ENCODE peak calls at places on chromosomes 6 and 20, in five cellular contexts. R, H, F, J and M are unnamed samples.

GRCh38 chr6:79949235-79949634 is 1.9 kb upstream of the ELOVL4 start:
- DNase-seq in F (peak), J (peak), H (peak), R (peak), M (peak)

GRCh38 chr6:5146396-5146795 is 61.3 kb downstream of the PPP1R3G start:
- DNase-seq in H (no peak), J (no peak), F (no peak), R (no peak), M (no peak)

GRCh38 chr6:44649365-44650025 is 262.0 kb downstream of the CDC5L start:
- DNase-seq in J (no peak), R (peak), H (peak), F (no peak), M (peak)

GRCh38 chr20:33334111-33334510 is 51.1 kb downstream of the BPIFB1 start:
- DNase-seq in R (no peak), F (no peak), J (no peak), H (no peak), M (no peak)

GRCh38 chr6:35719830-35720733 is 16.8 kb upstream of the ARMC12 start:
- DNase-seq in J (peak), F (no peak), R (no peak), H (no peak), M (no peak)

GRCh38 chr6:2073476-2073875 is 171.9 kb downstream of the GMDS start:
- DNase-seq in H (no peak), J (no peak), F (no peak), R (no peak), M (no peak)

GRCh38 chr6:136113736-136114173 is 136.4 kb downstream of the MTFR2 start:
- DNase-seq in J (peak), F (no peak), R (no peak), H (peak), M (peak)

GRCh38 chr20:46715292-46715756 is 5.9 kb downstream of the SLC2A10 start:
- DNase-seq in R (no peak), F (no peak), J (no peak), H (peak), M (peak)

GRCh38 chr20:63065911-63066310 is 59.1 kb upstream of the BHLHE23 start:
- DNase-seq in J (no peak), F (no peak), R (no peak), H (no peak), M (no peak)

GRCh38 chr6:26553739-26554668 is 15.8 kb downstream of the HMGN4 start:
- DNase-seq in H (peak), J (no peak), R (peak), F (peak), M (peak)

GRCh38 chr6:26554669-26555504 is 16.7 kb downstream of the HMGN4 start:
- DNase-seq in F (no peak), J (no peak), H (peak), R (peak), M (peak)

GRCh38 chr6:26553264-26553738 is 15.1 kb downstream of the HMGN4 start:
- DNase-seq in J (peak), F (peak), R (peak), H (peak), M (peak)

GRCh38 chr6:26556263-26557070 is 18.3 kb downstream of the HMGN4 start:
- DNase-seq in F (peak), H (peak), R (no peak), J (peak), M (peak)

GRCh38 chr6:26555505-26556262 is 17.5 kb downstream of the HMGN4 start:
- DNase-seq in J (no peak), R (peak), H (peak), F (no peak), M (no peak)
- H3K9ac ChIP-seq in J (no peak), R (peak), H (peak), F (no peak), M (no peak)

GRCh38 chr6:112118034-112118433 is 30.6 kb downstream of the FAM229B start:
- DNase-seq in R (peak), J (no peak), F (no peak), H (no peak), M (no peak)

GRCh38 chr6:112114577-112115223 is 27.3 kb downstream of the FAM229B start:
- DNase-seq in H (no peak), F (no peak), R (no peak), J (no peak), M (no peak)

GRCh38 chr6:112113918-112114317 is 26.5 kb downstream of the FAM229B start:
- DNase-seq in F (no peak), R (no peak), J (no peak), H (no peak), M (no peak)

GRCh38 chr6:112116215-112116614 is 28.8 kb downstream of the FAM229B start:
- DNase-seq in J (no peak), F (no peak), H (no peak), R (no peak), M (no peak)

GRCh38 chr6:112117554-112117953 is 30.2 kb downstream of the FAM229B start:
- DNase-seq in R (no peak), H (peak), F (no peak), J (no peak), M (peak)
- H3K4me2 ChIP-seq in R (no peak), H (no peak), F (peak), J (no peak), M (no peak)

GRCh38 chr6:16498957-16499356 is 260.6 kb downstream of the GMPR start:
- DNase-seq in F (no peak), R (no peak), J (no peak), H (no peak), M (no peak)

GRCh38 chr6:16498237-16498636 is 259.9 kb downstream of the GMPR start:
- DNase-seq in R (no peak), F (no peak), J (no peak), H (no peak), M (peak)

GRCh38 chr6:16494781-16495180 is 256.4 kb downstream of the GMPR start:
- DNase-seq in F (no peak), H (no peak), R (no peak), J (no peak), M (peak)

GRCh38 chr6:16496210-16496609 is 257.8 kb downstream of the GMPR start:
- DNase-seq in F (no peak), J (no peak), H (no peak), R (no peak), M (no peak)

GRCh38 chr6:16496982-16497823 is 258.8 kb downstream of the GMPR start:
- DNase-seq in J (no peak), H (no peak), F (no peak), R (no peak), M (no peak)
- TF ChIP-seq EZH2phosphoT487 in J (no peak), H (no peak), F (no peak), R (no peak), M (no peak)

GRCh38 chr20:58604410-58604881 is 46.6 kb upstream of the STX16 start:
- DNase-seq in R (no peak), J (peak), H (no peak), F (no peak), M (no peak)

GRCh38 chr20:58599966-58600365 is 51.1 kb upstream of the STX16 start:
- DNase-seq in J (no peak), F (no peak), R (no peak), H (no peak), M (no peak)

GRCh38 chr20:58603656-58604184 is 47.4 kb upstream of the STX16 start:
- DNase-seq in R (no peak), H (peak), F (no peak), J (no peak), M (no peak)

GRCh38 chr20:58600756-58601155 is 50.3 kb upstream of the STX16 start:
- DNase-seq in J (no peak), R (no peak), H (no peak), F (no peak), M (no peak)

DNA sequence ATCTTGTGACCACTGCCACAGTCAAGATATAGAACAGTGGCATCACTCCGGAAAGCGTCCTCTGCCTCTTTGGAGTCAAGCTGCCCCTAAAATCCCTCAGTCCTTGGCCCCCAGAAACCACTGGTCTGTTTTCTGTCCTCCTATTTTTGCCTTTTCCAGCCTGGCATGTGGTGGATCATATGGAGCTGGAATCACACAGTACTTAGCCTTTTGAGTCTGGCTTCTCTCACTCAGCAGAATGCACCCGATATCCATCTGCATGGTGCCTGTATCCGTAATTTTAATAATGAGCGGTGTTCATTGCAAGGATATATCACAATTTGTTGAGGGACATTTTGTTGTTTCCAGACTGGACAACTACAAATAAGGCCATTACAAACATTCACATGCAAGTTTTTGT is 49.0 kb upstream of the STX16 start:
- DNase-seq in F (no peak), J (no peak), H (no peak), R (no peak), M (no peak)
- H3K9ac ChIP-seq in F (no peak), J (no peak), H (no peak), R (no peak), M (no peak)

GRCh38 chr20:37902504-37903313 is at the start of gene VSTM2L:
- DNase-seq in F (no peak), J (peak), H (peak), R (no peak), M (peak)

GRCh38 chr20:37901667-37902503 is 1.0 kb upstream of the VSTM2L start:
- DNase-seq in R (no peak), H (peak), F (peak), J (peak), M (peak)

GRCh38 chr20:37904008-37904675 is 1.2 kb downstream of the VSTM2L start:
- DNase-seq in F (no peak), R (no peak), J (no peak), H (no peak), M (no peak)

GRCh38 chr20:37904845-37905244 is 1.9 kb downstream of the VSTM2L start:
- DNase-seq in R (no peak), F (no peak), J (no peak), H (no peak), M (no peak)

GRCh38 chr20:37903317-37904007 is 535 bp downstream of the VSTM2L start:
- DNase-seq in H (peak), F (no peak), J (peak), R (no peak), M (no peak)
- H3K4me2 ChIP-seq in H (peak), F (no peak), J (peak), R (no peak), M (peak)

DNA sequence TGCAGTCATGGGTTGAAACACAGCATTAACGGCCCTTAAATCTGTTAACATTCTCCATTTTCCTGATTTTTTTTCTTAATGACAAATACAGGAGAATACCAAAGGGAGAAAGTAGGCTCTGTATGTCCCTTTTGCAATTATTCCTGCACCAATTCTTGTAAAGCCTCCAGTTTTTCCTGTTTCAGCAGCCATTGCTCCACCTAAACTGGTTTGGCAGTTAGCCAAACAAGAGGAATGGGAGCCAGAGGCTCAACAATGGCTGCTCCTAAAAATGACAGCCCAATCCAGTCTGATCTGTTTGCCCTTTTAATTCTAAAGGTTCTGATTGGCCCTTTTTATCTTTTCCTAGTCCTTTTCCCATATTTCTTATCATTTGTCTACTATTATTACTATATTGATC is 284.2 kb upstream of the SGK1 start:
- DNase-seq in H (no peak), F (no peak), J (no peak), R (no peak), M (no peak)
- TF ChIP-seq EZH2phosphoT487 in H (no peak), F (no peak), J (no peak), R (no peak), M (no peak)

GRCh38 chr6:61044011-61044410 is 1242.0 kb downstream of the KHDRBS2 start:
- DNase-seq in F (no peak), H (no peak), J (no peak), R (no peak), M (no peak)
- H3K9ac ChIP-seq in F (no peak), H (no peak), J (no peak), R (no peak), M (no peak)

GRCh38 chr6:124255296-124255695 is 451.6 kb downstream of the NKAIN2 start:
- DNase-seq in F (no peak), H (no peak), J (no peak), R (no peak), M (no peak)
- H3K4me2 ChIP-seq in F (no peak), H (no peak), J (no peak), R (no peak), M (no peak)